ENCODE peak calls at places on chromosome 4, in five cellular contexts. One of them, this sample, is unnamed.

GRCh38 chr4:89056953-89057398 is at the start of gene FAM13A:
- DNase-seq in HCT116: peak
- DNase-seq in GM23338: peak
- DNase-seq in fibroblast of lung: peak
- DNase-seq in PC-3: peak
- DNase-seq in this sample: peak

GRCh38 chr4:39698424-39699009 is 581 bp downstream of the UBE2K start:
- DNase-seq in HCT116: no peak
- DNase-seq in GM23338: peak
- DNase-seq in fibroblast of lung: peak
- DNase-seq in PC-3: peak
- DNase-seq in this sample: peak

GRCh38 chr4:29711226-29711625 is 1008.9 kb upstream of the PCDH7 start:
- DNase-seq in HCT116: no peak
- DNase-seq in GM23338: no peak
- DNase-seq in fibroblast of lung: peak
- DNase-seq in PC-3: peak
- DNase-seq in this sample: no peak

GRCh38 chr4:147494301-147494700 is 13.4 kb downstream of the EDNRA start:
- DNase-seq in HCT116: no peak
- DNase-seq in GM23338: no peak
- DNase-seq in fibroblast of lung: no peak
- DNase-seq in PC-3: no peak
- DNase-seq in this sample: no peak

GRCh38 chr4:20603671-20604313 is 96.5 kb upstream of the PACRGL start:
- DNase-seq in HCT116: no peak
- DNase-seq in GM23338: no peak
- DNase-seq in fibroblast of lung: peak
- DNase-seq in PC-3: peak
- DNase-seq in this sample: no peak

GRCh38 chr4:121669163-121669550 is 27.6 kb downstream of the ANXA5 start:
- DNase-seq in HCT116: no peak
- DNase-seq in GM23338: no peak
- DNase-seq in fibroblast of lung: peak
- DNase-seq in PC-3: no peak
- DNase-seq in this sample: no peak

GRCh38 chr4:182825786-182826185 is 91.4 kb downstream of the DCTD start:
- DNase-seq in HCT116: no peak
- DNase-seq in GM23338: no peak
- DNase-seq in fibroblast of lung: no peak
- DNase-seq in PC-3: no peak
- DNase-seq in this sample: no peak

GRCh38 chr4:40246938-40247337 is 50.1 kb downstream of the RHOH start:
- DNase-seq in HCT116: no peak
- DNase-seq in GM23338: no peak
- DNase-seq in fibroblast of lung: no peak
- DNase-seq in PC-3: no peak
- DNase-seq in this sample: no peak

GRCh38 chr4:10058371-10058770 is 37.1 kb upstream of the SLC2A9 start:
- DNase-seq in HCT116: no peak
- DNase-seq in GM23338: no peak
- DNase-seq in fibroblast of lung: no peak
- DNase-seq in PC-3: no peak
- DNase-seq in this sample: no peak

GRCh38 chr4:41281038-41281634 is 24.4 kb downstream of the UCHL1 start:
- DNase-seq in HCT116: peak
- DNase-seq in GM23338: peak
- DNase-seq in fibroblast of lung: peak
- DNase-seq in PC-3: peak
- DNase-seq in this sample: peak

GRCh38 chr4:81631958-81632439 is 160.3 kb upstream of the RASGEF1B start:
- DNase-seq in HCT116: no peak
- DNase-seq in GM23338: no peak
- DNase-seq in fibroblast of lung: peak
- DNase-seq in PC-3: peak
- DNase-seq in this sample: no peak

GRCh38 chr4:8072235-8072968 is 86.2 kb downstream of the ABLIM2 start:
- DNase-seq in HCT116: no peak
- DNase-seq in GM23338: no peak
- DNase-seq in fibroblast of lung: no peak
- DNase-seq in PC-3: no peak
- DNase-seq in this sample: no peak
- TF ChIP-seq EZH2 in HCT116: no peak
- TF ChIP-seq EZH2 in GM23338: no peak
- TF ChIP-seq EZH2 in fibroblast of lung: no peak
- TF ChIP-seq EZH2 in PC-3: no peak
- TF ChIP-seq EZH2 in this sample: no peak

DNA sequence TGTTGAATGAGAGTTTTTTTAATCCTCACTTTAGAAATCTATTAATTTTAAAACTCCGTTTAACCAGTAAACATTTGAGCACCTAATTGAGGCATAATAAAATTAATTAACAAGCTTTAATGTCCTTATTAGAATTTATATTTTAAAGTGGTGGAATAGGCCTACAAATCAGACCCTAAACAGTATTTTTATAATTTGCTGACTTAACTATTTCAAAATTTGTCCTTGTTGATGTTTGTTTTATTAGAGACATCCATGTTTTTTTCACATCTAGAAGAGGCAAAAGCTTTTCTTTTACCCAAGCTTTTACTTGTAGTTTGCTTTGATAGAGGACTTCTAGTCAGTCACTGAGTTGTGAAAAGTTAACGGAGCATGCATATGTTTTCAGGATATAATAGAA is 3.8 kb downstream of the SAP30 start:
- DNase-seq in HCT116: no peak
- DNase-seq in GM23338: no peak
- DNase-seq in fibroblast of lung: no peak
- DNase-seq in PC-3: no peak
- DNase-seq in this sample: no peak
- H3K4me2 ChIP-seq in HCT116: no peak
- H3K4me2 ChIP-seq in GM23338: no peak
- H3K4me2 ChIP-seq in fibroblast of lung: no peak
- H3K4me2 ChIP-seq in PC-3: no peak
- H3K4me2 ChIP-seq in this sample: peak

DNA sequence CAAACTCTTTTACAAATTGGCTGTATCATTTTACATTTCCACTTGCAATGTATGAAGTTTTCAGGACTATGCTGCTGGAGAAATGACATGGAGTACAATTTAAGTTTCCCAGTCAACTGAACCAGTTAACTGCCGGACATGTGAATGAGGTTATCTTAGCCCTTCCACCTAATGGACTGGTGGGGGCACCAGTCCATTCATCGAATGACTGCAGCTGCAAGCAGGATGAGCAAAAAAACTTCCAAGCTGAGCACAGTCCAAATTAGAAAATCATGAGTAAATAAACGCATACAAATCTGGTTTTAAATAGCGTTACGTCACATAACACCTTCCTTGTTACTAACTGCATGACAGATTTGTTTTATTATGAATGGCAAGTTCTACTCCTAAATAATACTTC is 1131.5 kb downstream of the PCDH18 start:
- DNase-seq in HCT116: no peak
- DNase-seq in GM23338: peak
- DNase-seq in fibroblast of lung: no peak
- DNase-seq in PC-3: no peak
- DNase-seq in this sample: no peak
- TF ChIP-seq CTCF in HCT116: no peak
- TF ChIP-seq CTCF in GM23338: peak
- TF ChIP-seq CTCF in fibroblast of lung: no peak
- TF ChIP-seq CTCF in PC-3: no peak
- TF ChIP-seq CTCF in this sample: no peak

GRCh38 chr4:13530823-13531608 is 13.3 kb downstream of the NKX3-2 start:
- DNase-seq in HCT116: no peak
- DNase-seq in GM23338: peak
- DNase-seq in fibroblast of lung: no peak
- DNase-seq in PC-3: no peak
- DNase-seq in this sample: no peak
- TF ChIP-seq EZH2 in HCT116: no peak
- TF ChIP-seq EZH2 in GM23338: peak
- TF ChIP-seq EZH2 in fibroblast of lung: peak
- TF ChIP-seq EZH2 in PC-3: no peak
- TF ChIP-seq EZH2 in this sample: no peak

GRCh38 chr4:187286536-187286935 is 562.9 kb upstream of the FAT1 start:
- DNase-seq in HCT116: no peak
- DNase-seq in GM23338: no peak
- DNase-seq in fibroblast of lung: peak
- DNase-seq in PC-3: no peak
- DNase-seq in this sample: no peak

GRCh38 chr4:187283306-187283705 is 559.6 kb upstream of the FAT1 start:
- DNase-seq in HCT116: no peak
- DNase-seq in GM23338: no peak
- DNase-seq in fibroblast of lung: peak
- DNase-seq in PC-3: no peak
- DNase-seq in this sample: no peak
- H3K4me2 ChIP-seq in HCT116: no peak
- H3K4me2 ChIP-seq in GM23338: no peak
- H3K4me2 ChIP-seq in fibroblast of lung: no peak
- H3K4me2 ChIP-seq in PC-3: no peak
- H3K4me2 ChIP-seq in this sample: no peak

GRCh38 chr4:112817933-112818921 is 181.3 kb downstream of the LARP7 start:
- DNase-seq in HCT116: peak
- DNase-seq in GM23338: peak
- DNase-seq in fibroblast of lung: peak
- DNase-seq in PC-3: peak
- DNase-seq in this sample: no peak
- TF ChIP-seq CTCF in HCT116: no peak
- TF ChIP-seq CTCF in GM23338: no peak
- TF ChIP-seq CTCF in fibroblast of lung: no peak
- TF ChIP-seq CTCF in PC-3: no peak
- TF ChIP-seq CTCF in this sample: no peak

GRCh38 chr4:80184791-80185756 is 12.2 kb upstream of the PRDM8 start:
- DNase-seq in HCT116: no peak
- DNase-seq in GM23338: peak
- DNase-seq in fibroblast of lung: peak
- DNase-seq in PC-3: peak
- DNase-seq in this sample: peak
- TF ChIP-seq EZH2 in HCT116: no peak
- TF ChIP-seq EZH2 in GM23338: peak
- TF ChIP-seq EZH2 in fibroblast of lung: no peak
- TF ChIP-seq EZH2 in PC-3: no peak
- TF ChIP-seq EZH2 in this sample: no peak

This sample was measured in DND-41.